ENCODE peak calls at places on chromosomes 16 and 17, in eight cellular contexts. O, T, R, A, I, B, Z and Q are unnamed samples. For H3K4me1 and H3K9me3, the result is how much of the 10 kb centered on the place peaks cover.

GRCh38 chr17:6506679-6507231 is 49.6 kb downstream of the PITPNM3 start:
- DNase-seq in O (peak), B (no peak), A (no peak), R (no peak), Z (no peak), I (peak), T (no peak), Q (peak)

GRCh38 chr16:88023366-88023765 is 72.1 kb downstream of the BANP start:
- DNase-seq in I (no peak), A (no peak), O (no peak), R (no peak), T (no peak), B (no peak), Z (no peak), Q (no peak)

GRCh38 chr17:1491406-1492248 is 859 bp downstream of the MYO1C start:
- DNase-seq in Z (peak), B (peak), I (peak), A (peak), T (peak), O (no peak), R (no peak), Q (peak)

GRCh38 chr16:19118938-19119431 is 5.2 kb downstream of the ITPRIPL2 start:
- DNase-seq in I (peak), T (peak), A (no peak), O (peak), R (no peak), Z (peak), B (no peak), Q (no peak)

GRCh38 chr17:75289832-75290337 is 652 bp upstream of the SLC25A19 start:
- DNase-seq in Z (peak), B (no peak), O (peak), R (peak), I (no peak), A (no peak), T (peak), Q (no peak)

GRCh38 chr17:30151471-30151870 is 34.9 kb downstream of the NSRP1 start:
- DNase-seq in I (no peak), T (no peak), R (no peak), O (no peak), B (no peak), Z (no peak), A (no peak), Q (no peak)

GRCh38 chr17:66441012-66441703 is 138.7 kb downstream of the PRKCA start:
- DNase-seq in I (no peak), T (no peak), R (no peak), B (no peak), O (no peak), A (no peak), Z (no peak), Q (no peak)

GRCh38 chr17:68963958-68964357 is 8.8 kb upstream of the ABCA8 start:
- DNase-seq in I (no peak), A (peak), T (no peak), B (no peak), R (no peak), Z (no peak), O (no peak), Q (no peak)

GRCh38 chr17:7214300-7215135 is 5.1 kb downstream of the DLG4 start:
- DNase-seq in T (peak), Z (peak), I (peak), B (peak), R (peak), O (peak), A (peak), Q (peak)

GRCh38 chr16:31471875-31472558 is at the start of gene TGFB1I1:
- DNase-seq in A (peak), O (no peak), T (peak), R (no peak), B (peak), I (peak), Z (peak), Q (peak)

GRCh38 chr17:17965152-17965721 is 7.0 kb downstream of the TOM1L2 start:
- DNase-seq in T (no peak), R (no peak), O (no peak), Z (no peak), A (no peak), B (no peak), I (no peak), Q (no peak)
- H3K4me1 ChIP-seq in T (under half), R (under half), O (half or more), Z (under half), A (under half), B (under half), I (under half), Q (under half)

GRCh38 chr16:35730251-35730650 is 2270.8 kb downstream of the TP53TG3F start:
- DNase-seq in O (no peak), T (no peak), I (no peak), Z (no peak), R (no peak), A (no peak), B (no peak), Q (no peak)

GRCh38 chr16:35725949-35726348 is 2266.5 kb downstream of the TP53TG3F start:
- DNase-seq in R (no peak), A (no peak), B (no peak), Z (no peak), T (no peak), I (no peak), O (no peak), Q (no peak)

GRCh38 chr16:35724551-35724950 is 2265.1 kb downstream of the TP53TG3F start:
- DNase-seq in T (no peak), O (no peak), B (no peak), I (no peak), A (no peak), R (no peak), Z (no peak), Q (no peak)
- H3K9me3 ChIP-seq in T (under half), O (under half), B (under half), I (under half), A (under half), R (under half), Z (under half), Q (half or more)

GRCh38 chr16:72015124-72015523 is 6.6 kb downstream of the DHODH start:
- DNase-seq in A (no peak), O (no peak), Z (no peak), I (no peak), R (no peak), B (no peak), T (no peak), Q (no peak)

GRCh38 chr16:72012607-72013006 is 4.1 kb downstream of the DHODH start:
- DNase-seq in T (no peak), B (no peak), R (no peak), Z (no peak), O (no peak), I (no peak), A (no peak), Q (no peak)

GRCh38 chr16:72014675-72015074 is 6.1 kb downstream of the DHODH start:
- DNase-seq in T (no peak), R (no peak), A (no peak), I (no peak), B (no peak), O (no peak), Z (no peak), Q (no peak)

GRCh38 chr16:72013389-72013788 is 4.8 kb downstream of the DHODH start:
- DNase-seq in Z (peak), A (peak), O (no peak), I (no peak), B (no peak), T (peak), R (no peak), Q (no peak)

GRCh38 chr16:72013888-72014538 is 5.5 kb downstream of the DHODH start:
- DNase-seq in O (peak), B (no peak), A (peak), I (no peak), Z (no peak), R (no peak), T (peak), Q (peak)
- H3K27ac ChIP-seq in O (no peak), B (peak), A (peak), I (no peak), Z (peak), R (no peak), T (peak), Q (no peak)

GRCh38 chr17:47969975-47970724 is 763 bp upstream of the CDK5RAP3 start:
- DNase-seq in R (no peak), O (no peak), T (no peak), Z (no peak), A (no peak), B (no peak), I (no peak), Q (no peak)

GRCh38 chr17:47967607-47968252 is 3.2 kb upstream of the CDK5RAP3 start:
- DNase-seq in B (no peak), A (no peak), I (peak), O (peak), R (no peak), T (peak), Z (peak), Q (peak)

GRCh38 chr17:47970725-47971511 is at the start of gene CDK5RAP3:
- DNase-seq in O (peak), A (peak), B (peak), I (peak), Z (peak), R (peak), T (peak), Q (peak)

GRCh38 chr17:47966079-47966519 is 4.8 kb upstream of the CDK5RAP3 start:
- DNase-seq in A (no peak), T (peak), R (no peak), O (no peak), I (no peak), B (no peak), Z (peak), Q (peak)

DNA sequence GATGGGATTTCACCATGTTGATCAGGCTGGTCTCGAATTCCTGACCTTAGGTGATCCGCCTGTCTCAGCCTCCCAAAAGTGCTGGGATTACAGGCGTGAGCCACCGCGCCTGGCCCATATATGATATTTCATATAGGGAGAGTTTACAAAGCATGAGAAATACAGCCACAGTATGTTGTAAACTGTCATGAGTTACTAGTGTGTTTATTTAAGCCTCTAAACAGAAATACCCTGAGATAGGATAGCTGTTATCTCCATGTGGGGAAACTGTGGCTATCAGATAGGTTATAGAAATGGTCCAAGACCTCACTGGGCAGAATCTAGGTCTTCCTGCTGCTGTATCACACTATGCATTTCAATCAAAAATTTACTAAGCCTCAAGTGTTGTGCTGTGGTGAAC is 2.1 kb upstream of the CDK5RAP3 start:
- DNase-seq in R (no peak), I (no peak), O (no peak), B (no peak), A (no peak), T (no peak), Z (no peak), Q (no peak)
- H3K4me1 ChIP-seq in R (under half), I (half or more), O (under half), B (under half), A (under half), T (under half), Z (half or more), Q (under half)

GRCh38 chr17:5183410-5183793 is 8.3 kb downstream of the ZNF594 start:
- DNase-seq in T (no peak), A (no peak), O (no peak), Z (no peak), I (no peak), B (no peak), R (no peak), Q (no peak)

GRCh38 chr17:5182597-5183409 is 8.9 kb downstream of the ZNF594 start:
- DNase-seq in O (no peak), B (no peak), T (no peak), I (no peak), R (no peak), A (no peak), Z (no peak), Q (no peak)

GRCh38 chr17:5179003-5179402 is 12.7 kb downstream of the ZNF594 start:
- DNase-seq in I (no peak), Z (no peak), A (no peak), R (no peak), B (no peak), T (no peak), O (no peak), Q (no peak)

GRCh38 chr17:5181509-5182305 is 10.0 kb downstream of the ZNF594 start:
- DNase-seq in Z (no peak), I (no peak), O (no peak), B (no peak), R (no peak), A (no peak), T (no peak), Q (peak)

DNA sequence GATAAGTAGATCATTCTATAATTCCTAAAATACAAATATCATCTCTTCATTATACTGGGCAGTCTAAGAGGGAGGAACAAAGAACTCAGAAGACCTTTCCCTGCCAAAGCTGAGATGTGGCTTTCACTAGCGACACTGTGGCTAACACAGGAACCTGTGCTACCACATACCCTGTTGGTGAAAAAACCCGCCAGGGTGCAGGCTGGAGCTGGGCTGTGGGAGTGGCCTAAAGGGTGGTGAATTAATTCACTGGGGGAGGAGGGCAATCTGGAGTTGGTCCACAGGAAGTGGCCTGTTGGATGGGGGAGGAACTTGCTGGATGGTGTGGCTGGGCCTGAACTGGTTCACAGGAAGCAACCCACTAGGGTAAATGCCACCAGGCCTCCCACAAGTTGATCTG is 7.4 kb downstream of the ZNF594 start:
- DNase-seq in B (no peak), T (no peak), O (no peak), A (no peak), Z (no peak), R (peak), I (no peak), Q (peak)
- H3K9me3 ChIP-seq in B (half or more), T (under half), O (half or more), A (half or more), Z (half or more), R (half or more), I (half or more), Q (half or more)

GRCh38 chr17:76527430-76528111 is 9.9 kb downstream of the CYGB start:
- DNase-seq in Z (peak), B (peak), R (peak), T (peak), O (no peak), I (no peak), A (peak), Q (peak)
- H3K27ac ChIP-seq in Z (peak), B (peak), R (no peak), T (peak), O (peak), I (no peak), A (peak), Q (no peak)

GRCh38 chr17:17051380-17051779 is 9.1 kb downstream of the MPRIP start:
- DNase-seq in O (no peak), Z (no peak), I (no peak), B (no peak), R (no peak), T (peak), A (no peak), Q (peak)

GRCh38 chr17:17053446-17054379 is 11.5 kb downstream of the MPRIP start:
- DNase-seq in A (no peak), R (no peak), B (no peak), I (no peak), T (peak), O (peak), Z (no peak), Q (peak)

GRCh38 chr17:17051791-17052461 is 9.7 kb downstream of the MPRIP start:
- DNase-seq in A (peak), T (peak), R (no peak), O (peak), Z (peak), I (no peak), B (no peak), Q (peak)

GRCh38 chr17:17054636-17055035 is 12.4 kb downstream of the MPRIP start:
- DNase-seq in T (no peak), I (no peak), B (no peak), R (no peak), Z (no peak), O (no peak), A (no peak), Q (no peak)

GRCh38 chr17:17052462-17053221 is 10.4 kb downstream of the MPRIP start:
- DNase-seq in I (no peak), R (no peak), B (no peak), O (peak), Z (no peak), T (peak), A (no peak), Q (peak)
- H3K4me1 ChIP-seq in I (half or more), R (under half), B (half or more), O (half or more), Z (under half), T (under half), A (half or more), Q (under half)